ENCODE peak calls at places on chromosome 4, in seven cellular contexts. H is tibial nerve, C is endothelial cell, U is mammary epithelial cell, F is right atrium auricular region, Q is epithelial cell of esophagus, W is fibroblast of pulmonary artery. G is an unnamed sample.
A peak's percentile ranks its signal among the peaks of the same experiment; 100 is the strongest.

GRCh38 chr4:57037982-57038604 is 59.4 kb downstream of the POLR2B start:
- DNase-seq in H (peak; percentile 59), C (peak; percentile 84), U (peak; percentile 32), F (no peak), Q (peak; percentile 56), W (peak; percentile 68), G (peak; percentile 76)

GRCh38 chr4:16225681-16225995 is 633 bp downstream of the TAPT1 start:
- DNase-seq in H (no peak), C (no peak), U (peak; percentile 17), F (no peak), Q (no peak), W (no peak), G (no peak)

GRCh38 chr4:106809083-106809482 is 227.0 kb downstream of the DKK2 start:
- DNase-seq in H (peak; percentile 9), C (peak; percentile 7), U (peak; percentile 48), F (no peak), Q (peak; percentile 72), W (peak; percentile 75), G (peak; percentile 63)

GRCh38 chr4:184955116-184955515 is 63.2 kb upstream of the HELT start:
- DNase-seq in H (no peak), C (no peak), U (no peak), F (no peak), Q (no peak), W (no peak), G (no peak)

GRCh38 chr4:145420595-145421214 is 60.9 kb upstream of the SMAD1 start:
- DNase-seq in H (no peak), C (no peak), U (no peak), F (no peak), Q (peak; percentile 13), W (peak; percentile 4), G (peak; percentile 42)

GRCh38 chr4:61828960-61829359 is 628.8 kb downstream of the ADGRL3 start:
- DNase-seq in H (no peak), C (no peak), U (no peak), F (no peak), Q (no peak), W (no peak), G (no peak)

GRCh38 chr4:123699823-123700822 is 303.5 kb downstream of the SPRY1 start:
- DNase-seq in H (no peak), C (no peak), U (peak; percentile 73), F (no peak), Q (peak; percentile 71), W (peak; percentile 98), G (peak; percentile 33)

GRCh38 chr4:19227701-19228100 is 1024.0 kb upstream of the SLIT2 start:
- DNase-seq in H (no peak), C (no peak), U (no peak), F (no peak), Q (no peak), W (no peak), G (no peak)

GRCh38 chr4:27318740-27319139 is 458.1 kb downstream of the STIM2 start:
- DNase-seq in H (no peak), C (peak; percentile 46), U (peak; percentile 24), F (no peak), Q (peak; percentile 36), W (peak; percentile 35), G (peak; percentile 40)

GRCh38 chr4:131459430-131460101 is 1689.5 kb upstream of the PCDH10 start:
- DNase-seq in H (no peak), C (no peak), U (no peak), F (no peak), Q (no peak), W (no peak), G (no peak)

GRCh38 chr4:2891294-2891693 is 47.6 kb downstream of the ADD1 start:
- DNase-seq in H (no peak), C (no peak), U (no peak), F (no peak), Q (peak; percentile 47), W (peak; percentile 69), G (no peak)

GRCh38 chr4:16259531-16260246 is 33.4 kb upstream of the TAPT1 start:
- DNase-seq in H (no peak), C (no peak), U (no peak), F (no peak), Q (peak; percentile 15), W (peak; percentile 42), G (peak; percentile 41)

GRCh38 chr4:174910271-174910670 is 7.9 kb upstream of the ADAM29 start:
- DNase-seq in H (no peak), C (no peak), U (peak; percentile 3), F (no peak), Q (peak; percentile 31), W (no peak), G (no peak)

GRCh38 chr4:120664851-120665250 is 257.7 kb downstream of the PRDM5 start:
- DNase-seq in H (no peak), C (no peak), U (no peak), F (no peak), Q (no peak), W (no peak), G (no peak)

GRCh38 chr4:107060388-107060787 is 24.3 kb upstream of the DKK2 start:
- DNase-seq in H (no peak), C (no peak), U (no peak), F (no peak), Q (no peak), W (no peak), G (no peak)

GRCh38 chr4:174332741-174333493 is 49.2 kb downstream of the CEP44 start:
- DNase-seq in H (no peak), C (no peak), U (peak; percentile 52), F (no peak), Q (peak; percentile 66), W (peak; percentile 54), G (no peak)

GRCh38 chr4:135365065-135365464 is 1163.5 kb upstream of the PABPC4L start:
- DNase-seq in H (no peak), C (no peak), U (no peak), F (no peak), Q (no peak), W (peak; percentile 52), G (no peak)

GRCh38 chr4:102598759-102599379 is 97.7 kb downstream of the NFKB1 start:
- DNase-seq in H (no peak), C (no peak), U (no peak), F (no peak), Q (peak; percentile 11), W (no peak), G (no peak)

GRCh38 chr4:183424109-183424751 is 20.2 kb upstream of the CDKN2AIP start:
- DNase-seq in H (no peak), C (no peak), U (no peak), F (no peak), Q (no peak), W (no peak), G (peak; percentile 57)

GRCh38 chr4:85486425-85487101 is 11.6 kb downstream of the ARHGAP24 start:
- DNase-seq in H (no peak), C (no peak), U (no peak), F (no peak), Q (peak; percentile 32), W (peak; percentile 59), G (peak; percentile 35)

GRCh38 chr4:139986621-139987510 is 167.1 kb downstream of the MAML3 start:
- DNase-seq in H (no peak), C (no peak), U (no peak), F (no peak), Q (no peak), W (peak; percentile 54), G (no peak)

GRCh38 chr4:113758361-113758760 is 3.2 kb downstream of the CAMK2D start:
- DNase-seq in H (no peak), C (no peak), U (peak; percentile 26), F (no peak), Q (no peak), W (peak; percentile 56), G (no peak)

GRCh38 chr4:18039113-18039512 is 17.6 kb upstream of the LCORL start:
- DNase-seq in H (no peak), C (no peak), U (peak; percentile 64), F (no peak), Q (peak; percentile 48), W (no peak), G (peak; percentile 14)

GRCh38 chr4:18042012-18042411 is 20.5 kb upstream of the LCORL start:
- DNase-seq in H (no peak), C (no peak), U (no peak), F (no peak), Q (no peak), W (no peak), G (no peak)

GRCh38 chr4:18041114-18041513 is 19.6 kb upstream of the LCORL start:
- DNase-seq in H (no peak), C (no peak), U (no peak), F (no peak), Q (no peak), W (no peak), G (no peak)

DNA sequence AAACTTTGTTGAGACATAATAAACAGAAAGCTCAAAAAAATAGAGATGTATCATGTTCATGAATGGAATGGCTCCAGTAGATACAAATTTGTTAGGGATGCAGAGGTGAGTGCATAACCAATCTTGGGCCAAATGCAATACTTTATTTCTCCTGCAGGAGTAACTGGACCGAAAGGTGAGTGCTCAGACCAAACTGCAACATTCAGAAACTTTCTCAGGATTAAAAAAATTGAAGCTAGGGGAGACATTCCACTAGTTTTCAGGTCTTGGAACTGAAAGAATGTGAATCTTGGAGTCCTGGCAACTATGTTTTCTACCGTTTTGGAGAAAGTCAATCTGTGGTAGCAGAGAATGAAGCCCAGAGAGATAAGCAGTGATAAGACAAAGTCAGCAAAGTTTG is 21.2 kb upstream of the LCORL start:
- DNase-seq in H (no peak), C (no peak), U (no peak), F (no peak), Q (no peak), W (no peak), G (peak; percentile 20)
- TF ChIP-seq CTCF in H (no peak), C (peak; percentile 65), U (peak; percentile 27), F (no peak), Q (peak; percentile 45), W (peak; percentile 22), G (no peak)

GRCh38 chr4:48943387-48943786 is 36.8 kb upstream of the OCIAD2 start:
- DNase-seq in H (no peak), C (no peak), U (peak; percentile 56), F (no peak), Q (peak; percentile 73), W (no peak), G (peak; percentile 52)
- TF ChIP-seq CTCF in H (no peak), C (no peak), U (peak; percentile 78), F (no peak), Q (peak; percentile 56), W (peak; percentile 9), G (peak; percentile 40)

DNA sequence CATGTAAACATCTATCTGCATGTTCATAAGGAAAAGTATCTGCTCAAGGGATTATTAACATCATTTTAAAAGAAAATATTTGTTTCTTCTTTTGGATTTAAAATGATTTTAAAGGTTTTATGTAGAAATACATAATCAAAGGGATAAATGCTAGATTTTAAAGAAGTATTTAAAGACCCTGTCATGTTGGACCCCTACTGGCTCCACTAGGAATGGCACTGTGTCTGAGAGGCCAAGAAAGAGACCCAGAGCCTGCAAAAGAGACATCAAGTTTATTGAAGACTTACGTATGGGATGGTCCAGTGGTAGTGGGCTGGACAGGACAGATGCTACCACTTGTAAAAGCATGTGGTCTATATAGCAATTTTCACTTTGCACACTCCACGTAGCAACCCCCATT is 78.7 kb upstream of the PCDH18 start:
- DNase-seq in H (no peak), C (peak; percentile 24), U (no peak), F (no peak), Q (peak; percentile 7), W (peak; percentile 31), G (peak; percentile 24)
- TF ChIP-seq CTCF in H (no peak), C (peak; percentile 73), U (peak; percentile 42), F (no peak), Q (peak; percentile 39), W (peak; percentile 61), G (peak; percentile 30)

DNA sequence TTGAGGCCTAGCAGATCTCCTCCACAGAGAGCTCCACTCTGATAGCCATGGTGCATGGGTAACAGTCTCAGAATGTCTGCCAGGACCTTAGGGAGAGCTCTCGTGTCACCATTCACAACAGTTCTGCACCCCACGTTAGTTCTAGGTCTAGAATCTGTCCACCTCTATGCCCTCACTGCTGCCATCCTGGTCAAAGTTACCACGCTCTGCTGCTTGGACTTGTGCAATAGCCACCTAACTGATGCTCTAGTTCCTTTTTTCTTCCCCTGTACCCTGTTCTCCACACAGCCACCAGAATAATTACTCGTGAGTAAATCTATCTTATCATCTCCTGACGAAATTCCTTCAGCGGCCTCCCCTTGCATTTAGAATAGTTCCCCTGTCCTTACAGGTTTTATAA is 268.8 kb upstream of the GATB start:
- DNase-seq in H (no peak), C (no peak), U (no peak), F (no peak), Q (no peak), W (no peak), G (no peak)
- TF ChIP-seq CTCF in H (no peak), C (no peak), U (no peak), F (no peak), Q (no peak), W (no peak), G (no peak)